ENCODE peak calls at places on chromosomes 7 and 10, in five cellular contexts. O is DMS153; R is stimulated activated effector memory CD8-positive, alpha-beta T cell treated with anti-CD3 and anti-CD28 coated beads, Interleukin-12 subunit alpha, Interleukin-12 subunit beta, amount 100 ng/mL, for 72 hours; I is RPMI7951; D is T-helper 2 cell. Q is an unnamed sample.

GRCh38 chr7:156892086-156892800 is 740 bp downstream of the LMBR1 start:
- DNase-seq in R (peak), D (peak), I (peak), O (no peak), Q (no peak)

GRCh38 chr7:1412322-1413261 is 46.7 kb downstream of the MICALL2 start:
- DNase-seq in O (peak), R (peak), D (peak), I (peak), Q (peak)

GRCh38 chr7:15839415-15840100 is 153.1 kb upstream of the MEOX2 start:
- DNase-seq in D (no peak), I (no peak), O (no peak), R (no peak), Q (no peak)

GRCh38 chr10:98321203-98321780 is 53.3 kb upstream of the LOXL4 start:
- DNase-seq in I (no peak), O (no peak), D (no peak), R (no peak), Q (no peak)

GRCh38 chr10:15293862-15294835 is 76.9 kb downstream of the FAM171A1 start:
- DNase-seq in D (no peak), O (no peak), R (no peak), I (peak), Q (no peak)

GRCh38 chr10:71697938-71698709 is 21.5 kb downstream of the C10orf105 start:
- DNase-seq in D (no peak), I (no peak), R (no peak), O (no peak), Q (no peak)

GRCh38 chr7:1716263-1717094 is 46.4 kb downstream of the ELFN1 start:
- DNase-seq in I (peak), D (no peak), O (no peak), R (no peak), Q (peak)

GRCh38 chr7:47949703-47950102 is 1.4 kb upstream of the PKD1L1 start:
- DNase-seq in I (no peak), O (no peak), R (no peak), D (no peak), Q (no peak)

GRCh38 chr10:7315906-7316305 is 94.9 kb downstream of the SFMBT2 start:
- DNase-seq in O (no peak), I (no peak), R (no peak), D (no peak), Q (no peak)

GRCh38 chr10:49282879-49283321 is 16.1 kb upstream of the C10orf71 start:
- DNase-seq in I (peak), O (no peak), D (no peak), R (no peak), Q (no peak)

GRCh38 chr10:53209941-53210611 is 437.5 kb upstream of the MBL2 start:
- DNase-seq in I (no peak), D (no peak), R (no peak), O (peak), Q (no peak)

GRCh38 chr7:22874904-22875303 is 52.3 kb upstream of the TOMM7 start:
- DNase-seq in D (no peak), I (no peak), R (no peak), O (no peak), Q (no peak)

GRCh38 chr10:11337516-11337915 is 273.9 kb downstream of the USP6NL start:
- DNase-seq in D (no peak), R (no peak), O (no peak), I (no peak), Q (no peak)

GRCh38 chr10:124573726-124574455 is 112.3 kb downstream of the LHPP start:
- DNase-seq in D (no peak), I (no peak), R (no peak), O (no peak), Q (no peak)